ENCODE peak calls at places on chromosomes 7 and 10, in five cellular contexts. H is left ventricle myocardium inferior, U is astrocyte of the spinal cord, Y is transverse colon, W is neural crest cell. D is an unnamed sample.

GRCh38 chr7:21702303-21702702 is 159.5 kb downstream of the DNAH11 start:
- DNase-seq in H (no peak), U (no peak), Y (no peak), W (no peak), D (no peak)

GRCh38 chr10:34286136-34286739 is 528.9 kb downstream of the PARD3 start:
- DNase-seq in H (no peak), U (peak; percentile 23), Y (no peak), W (no peak), D (peak; percentile 82)

GRCh38 chr10:76205361-76205760 is 773.9 kb downstream of the LRMDA start:
- DNase-seq in H (no peak), U (no peak), Y (no peak), W (no peak), D (peak; percentile 71)

GRCh38 chr7:2629740-2630681 is 1.8 kb upstream of the TTYH3 start:
- DNase-seq in H (no peak), U (no peak), Y (peak; percentile 83), W (no peak), D (no peak)

GRCh38 chr10:133009218-133009954 is 67.0 kb upstream of the CFAP46 start:
- DNase-seq in H (peak; percentile 81), U (no peak), Y (peak; percentile 86), W (no peak), D (no peak)

GRCh38 chr10:78180306-78180705 is 146.6 kb downstream of the RPS24 start:
- DNase-seq in H (no peak), U (no peak), Y (no peak), W (no peak), D (no peak)

GRCh38 chr7:1091019-1091643 is 3.2 kb downstream of the GPER1 start:
- DNase-seq in H (no peak), U (peak; percentile 36), Y (no peak), W (no peak), D (no peak)

GRCh38 chr10:78472542-78472890 is 438.9 kb downstream of the RPS24 start:
- DNase-seq in H (no peak), U (no peak), Y (no peak), W (no peak), D (no peak)

GRCh38 chr7:23106801-23107713 is 1.5 kb downstream of the KLHL7 start:
- DNase-seq in H (no peak), U (peak; percentile 22), Y (no peak), W (no peak), D (no peak)

GRCh38 chr7:157139142-157140117 is 704 bp downstream of the UBE3C start:
- DNase-seq in H (peak; percentile 42), U (peak; percentile 6), Y (peak; percentile 64), W (no peak), D (peak; percentile 24)

GRCh38 chr7:672891-673290 is 53.6 kb upstream of the DNAAF5 start:
- DNase-seq in H (no peak), U (no peak), Y (no peak), W (no peak), D (no peak)

GRCh38 chr10:132319853-132320669 is 11.9 kb upstream of the LRRC27 start:
- DNase-seq in H (no peak), U (peak; percentile 88), Y (no peak), W (no peak), D (peak; percentile 90)

GRCh38 chr7:155653773-155654172 is 9.3 kb downstream of the RBM33 start:
- DNase-seq in H (no peak), U (no peak), Y (no peak), W (no peak), D (peak; percentile 79)

GRCh38 chr7:41755100-41755499 is 52.2 kb upstream of the INHBA start:
- DNase-seq in H (no peak), U (peak; percentile 20), Y (no peak), W (no peak), D (no peak)

GRCh38 chr7:22214000-22214399 is 143.0 kb downstream of the RAPGEF5 start:
- DNase-seq in H (no peak), U (no peak), Y (no peak), W (no peak), D (no peak)

GRCh38 chr7:75968012-75968411 is 26.4 kb downstream of the TMEM120A start:
- DNase-seq in H (no peak), U (no peak), Y (no peak), W (no peak), D (no peak)

GRCh38 chr7:149238051-149238450 is 1.4 kb upstream of the ZNF212 start:
- DNase-seq in H (no peak), U (no peak), Y (no peak), W (no peak), D (peak; percentile 59)

GRCh38 chr10:79243211-79244067 is 103.8 kb upstream of the PPIF start:
- DNase-seq in H (no peak), U (peak; percentile 32), Y (peak; percentile 63), W (peak; percentile 45), D (no peak)

GRCh38 chr7:108003591-108003935 is 602 bp upstream of the LAMB1 start:
- DNase-seq in H (no peak), U (no peak), Y (no peak), W (no peak), D (no peak)

GRCh38 chr10:101741938-101742337 is 34.0 kb downstream of the FGF8 start:
- DNase-seq in H (no peak), U (no peak), Y (no peak), W (no peak), D (no peak)

GRCh38 chr7:28975987-28976386 is 17.9 kb upstream of the TRIL start:
- DNase-seq in H (no peak), U (no peak), Y (no peak), W (no peak), D (peak; percentile 63)

GRCh38 chr7:97015787-97016391 is 8.7 kb downstream of the DLX5 start:
- DNase-seq in H (no peak), U (no peak), Y (no peak), W (no peak), D (no peak)

GRCh38 chr10:59362184-59362966 is at the start of gene FAM13C:
- DNase-seq in H (peak; percentile 71), U (peak; percentile 60), Y (peak; percentile 68), W (peak; percentile 48), D (peak; percentile 42)

GRCh38 chr7:56053379-56053778 is 1.8 kb downstream of the CCT6A start:
- DNase-seq in H (no peak), U (no peak), Y (no peak), W (no peak), D (no peak)

GRCh38 chr10:4652111-4653010 is 173.6 kb upstream of the AKR1E2 start:
- DNase-seq in H (no peak), U (no peak), Y (no peak), W (no peak), D (no peak)

GRCh38 chr10:62851449-62851848 is 35.3 kb upstream of the EGR2 start:
- DNase-seq in H (no peak), U (no peak), Y (peak; percentile 10), W (no peak), D (peak; percentile 42)

GRCh38 chr7:14144538-14144937 is 155.1 kb upstream of the ETV1 start:
- DNase-seq in H (no peak), U (no peak), Y (no peak), W (no peak), D (no peak)

GRCh38 chr10:69801094-69801433 is 642 bp upstream of the COL13A1 start:
- DNase-seq in H (peak; percentile 49), U (peak; percentile 68), Y (peak; percentile 55), W (peak; percentile 71), D (peak; percentile 34)

DNA sequence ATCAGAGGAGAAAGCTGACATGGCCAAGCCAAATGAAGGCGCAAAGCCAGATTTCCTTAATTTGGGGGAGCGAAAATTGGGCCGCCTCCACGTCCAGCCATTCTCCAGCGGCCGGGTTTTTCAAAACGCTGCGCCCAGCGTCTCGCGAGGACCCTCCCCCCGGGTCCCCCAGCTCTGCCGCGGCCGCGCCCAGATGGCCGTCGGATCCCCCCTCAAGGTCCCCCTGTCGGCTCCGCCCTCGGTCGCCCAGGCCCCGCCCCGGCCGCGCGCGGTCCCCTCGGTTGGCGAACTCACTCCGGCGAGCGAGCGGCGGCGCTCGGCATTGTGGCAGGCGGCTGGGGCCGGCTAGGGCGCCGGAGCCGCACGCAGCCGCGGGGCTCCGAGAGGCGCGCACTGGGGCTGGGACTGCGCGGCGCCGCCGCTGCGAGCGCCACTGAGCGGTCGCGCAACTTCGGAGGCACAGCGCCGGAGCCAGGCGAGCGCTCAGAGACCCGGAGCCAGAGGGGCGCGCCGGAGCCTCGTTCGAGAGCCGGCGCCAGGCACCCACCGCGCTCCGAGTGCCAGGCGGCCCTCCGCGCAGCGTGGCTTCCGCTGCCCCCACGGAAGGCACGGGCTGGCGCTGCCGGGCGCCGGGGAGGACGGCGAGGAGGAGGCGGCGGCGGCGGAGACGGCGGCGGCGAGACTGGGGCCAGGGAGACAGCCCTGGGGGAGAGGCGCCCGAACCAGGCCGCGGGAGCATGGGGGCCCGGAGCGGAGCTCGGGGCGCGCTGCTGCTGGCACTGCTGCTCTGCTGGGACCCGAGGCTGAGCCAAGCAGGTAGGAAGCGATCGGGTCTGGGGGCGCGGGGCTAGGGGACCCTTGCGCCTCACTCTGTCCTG is at the start of gene UNC5B:
- DNase-seq in H (peak; percentile 93), U (peak; percentile 91), Y (peak; percentile 89), W (peak; percentile 91), D (peak; percentile 77)
- TF ChIP-seq CTCF in H (peak; percentile 65), U (peak; percentile 26), Y (peak; percentile 19), W (peak; percentile 55), D (no peak)

DNA sequence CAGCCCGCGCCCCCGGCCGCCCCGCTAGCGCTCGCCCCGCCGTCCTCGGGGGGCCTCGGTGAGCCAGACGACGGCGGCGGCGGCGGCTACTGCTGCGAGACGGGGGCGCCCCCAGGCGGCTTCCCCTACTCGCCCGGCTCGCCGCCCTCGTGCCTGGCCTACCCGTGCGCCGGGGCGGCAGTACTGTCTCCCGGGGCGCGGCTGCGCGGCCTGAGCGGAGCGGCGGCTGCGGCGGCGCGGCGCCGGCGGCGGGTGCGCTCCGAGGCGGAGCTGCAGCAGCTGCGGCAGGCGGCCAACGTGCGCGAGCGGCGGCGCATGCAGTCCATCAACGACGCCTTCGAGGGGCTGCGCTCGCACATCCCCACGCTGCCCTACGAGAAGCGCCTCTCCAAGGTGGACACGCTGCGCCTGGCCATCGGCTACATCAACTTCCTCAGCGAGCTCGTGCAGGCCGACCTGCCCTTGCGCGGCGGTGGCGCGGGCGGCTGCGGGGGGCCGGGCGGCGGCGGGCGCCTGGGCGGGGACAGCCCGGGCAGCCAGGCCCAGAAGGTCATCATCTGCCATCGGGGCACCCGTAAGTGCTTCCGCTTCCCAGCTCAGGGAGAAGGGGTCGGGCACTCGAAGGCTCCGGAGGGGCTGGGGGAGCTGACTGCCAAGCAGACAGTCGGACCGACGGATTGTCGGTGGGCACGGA is 776 bp downstream of the PTF1A start:
- DNase-seq in H (no peak), U (no peak), Y (no peak), W (no peak), D (no peak)
- TF ChIP-seq CTCF in H (no peak), U (no peak), Y (no peak), W (no peak), D (no peak)

GRCh38 chr10:24370877-24371276 is 161.9 kb downstream of the KIAA1217 start:
- DNase-seq in H (no peak), U (no peak), Y (no peak), W (no peak), D (no peak)
- TF ChIP-seq CTCF in H (no peak), U (peak; percentile 25), Y (no peak), W (no peak), D (no peak)

DNA sequence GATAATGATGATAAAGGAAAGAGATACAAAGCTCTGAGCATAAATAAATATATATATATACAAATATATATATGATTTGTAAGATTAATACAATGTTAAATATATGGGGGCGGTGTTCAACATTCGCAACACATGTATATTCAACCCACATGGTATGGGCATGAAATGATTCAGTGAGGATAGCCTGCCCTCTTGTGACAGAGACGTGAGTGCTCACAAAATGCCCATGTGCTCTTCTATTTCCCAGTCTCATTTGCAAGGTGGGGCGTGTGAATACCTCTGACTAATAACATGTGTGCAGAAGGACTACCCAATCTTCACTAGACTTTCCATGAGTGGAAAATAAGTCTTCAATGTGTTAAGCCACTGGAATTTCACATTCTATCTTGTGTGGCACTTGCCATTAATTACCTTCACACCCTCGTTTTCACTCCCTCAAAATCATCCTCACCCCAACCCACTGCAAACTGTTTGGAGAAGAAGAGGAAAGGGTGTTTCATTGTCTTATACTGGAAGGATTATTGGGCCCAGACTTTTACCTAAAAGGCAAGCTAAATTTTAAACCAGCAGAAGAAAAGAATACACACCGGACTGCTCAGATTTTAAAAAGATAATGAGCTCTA is 26.9 kb downstream of the ASAH2 start:
- DNase-seq in H (no peak), U (peak; percentile 61), Y (peak; percentile 13), W (peak; percentile 12), D (peak; percentile 79)
- TF ChIP-seq CTCF in H (peak; percentile 63), U (peak; percentile 73), Y (peak; percentile 26), W (peak; percentile 69), D (peak; percentile 68)

D was measured in fibroblast of mammary gland.